ENCODE peak calls at places on chromosomes 2 and 18, in eight cellular contexts. X is GM12891, A is cardiac fibroblast, Z is SK-N-SH, F is heart left ventricle, K is AG04449, C is Kasumi-1, S is left ventricle myocardium inferior. O is an unnamed sample.

GRCh38 chr2:260507-261161 is 3.2 kb downstream of the SH3YL1 start:
- DNase-seq in K (no peak), X (no peak), Z (no peak), F (no peak), S (no peak), A (no peak), C (no peak), O (no peak)

GRCh38 chr2:134336352-134336751 is 82.5 kb downstream of the MGAT5 start:
- DNase-seq in A (no peak), F (no peak), X (no peak), Z (no peak), K (no peak), C (no peak), S (no peak), O (no peak)

GRCh38 chr2:95030496-95030895 is 5.0 kb downstream of the MAL start:
- DNase-seq in Z (no peak), X (no peak), K (no peak), C (no peak), F (no peak), S (no peak), A (no peak), O (no peak)

GRCh38 chr2:178828496-178828895 is 21.3 kb upstream of the TTN start:
- DNase-seq in S (no peak), X (no peak), A (no peak), F (no peak), Z (no peak), K (no peak), C (no peak), O (no peak)

GRCh38 chr2:160324161-160324768 is 124.2 kb upstream of the ITGB6 start:
- DNase-seq in X (no peak), C (peak; percentile 60), Z (peak; percentile 39), F (no peak), A (peak; percentile 78), S (peak; percentile 53), K (no peak), O (peak; percentile 60)

GRCh38 chr2:27857417-27858172 is 32.6 kb downstream of the RBKS start:
- DNase-seq in S (no peak), C (no peak), Z (no peak), A (peak; percentile 27), X (no peak), F (no peak), K (peak; percentile 31), O (no peak)

GRCh38 chr2:142040554-142040953 is 90.3 kb downstream of the LRP1B start:
- DNase-seq in X (no peak), C (no peak), F (no peak), Z (no peak), S (no peak), A (no peak), K (no peak), O (no peak)

GRCh38 chr2:20093263-20094141 is 42.1 kb upstream of the LAPTM4A start:
- DNase-seq in Z (peak; percentile 88), F (peak; percentile 68), S (peak; percentile 61), K (peak; percentile 14), A (peak; percentile 90), C (peak; percentile 47), X (no peak), O (peak; percentile 64)

GRCh38 chr18:57210711-57211411 is 64.0 kb downstream of the BOD1L2 start:
- DNase-seq in X (no peak), F (no peak), Z (no peak), S (no peak), K (no peak), C (no peak), A (no peak), O (no peak)

O was measured in left cardiac atrium.